ENCODE peak calls at places on chromosomes 1 and 21, in eight cellular contexts. J, H, U, T, R, M, V and B are unnamed samples.
A peak's percentile ranks its signal among the peaks of the same experiment; 100 is the strongest.

GRCh38 chr1:157163273-157164127 is 25.3 kb upstream of the ETV3 start:
- DNase-seq in V (peak; percentile 66), H (peak; percentile 96), T (peak; percentile 67), U (peak; percentile 60), M (peak; percentile 49), R (peak; percentile 57), J (peak; percentile 70), B (peak; percentile 78)

GRCh38 chr1:211326528-211327340 is at the start of gene TRAF5:
- DNase-seq in M (no peak), H (peak; percentile 65), V (peak; percentile 50), R (no peak), T (peak; percentile 80), U (peak; percentile 64), J (peak; percentile 48), B (peak; percentile 73)

GRCh38 chr1:10667815-10668214 is 128.6 kb downstream of the CASZ1 start:
- DNase-seq in U (no peak), T (peak; percentile 84), R (no peak), H (peak; percentile 38), J (no peak), V (no peak), M (no peak), B (no peak)

GRCh38 chr21:42463861-42464515 is 32.0 kb downstream of the RSPH1 start:
- DNase-seq in J (peak; percentile 66), T (peak; percentile 23), M (peak; percentile 31), R (peak; percentile 21), V (peak; percentile 45), H (peak; percentile 79), U (no peak), B (no peak)

GRCh38 chr1:1894354-1895049 is 3.6 kb upstream of the GNB1 start:
- DNase-seq in U (peak; percentile 76), M (no peak), T (peak; percentile 27), V (no peak), R (no peak), J (no peak), H (no peak), B (peak; percentile 70)

GRCh38 chr1:3472088-3472850 is 17.8 kb downstream of the ARHGEF16 start:
- DNase-seq in J (no peak), V (no peak), R (no peak), U (no peak), H (no peak), T (no peak), M (no peak), B (peak; percentile 25)

GRCh38 chr1:66397192-66397591 is 136.8 kb upstream of the SGIP1 start:
- DNase-seq in J (no peak), U (no peak), V (no peak), R (peak; percentile 36), M (peak; percentile 95), H (no peak), T (no peak), B (no peak)

GRCh38 chr1:23567996-23568607 is 8.8 kb upstream of the ID3 start:
- DNase-seq in M (no peak), H (peak; percentile 58), T (peak; percentile 54), U (peak; percentile 36), V (no peak), J (no peak), R (no peak), B (peak; percentile 62)

GRCh38 chr1:47591801-47592200 is 154.0 kb downstream of the FOXD2 start:
- DNase-seq in V (no peak), M (no peak), R (no peak), J (no peak), T (no peak), H (no peak), U (no peak), B (no peak)

GRCh38 chr1:167791281-167792209 is 69.8 kb downstream of the MPZL1 start:
- DNase-seq in H (no peak), U (peak; percentile 59), J (peak; percentile 16), M (peak; percentile 78), T (peak; percentile 15), V (peak; percentile 70), R (peak; percentile 57), B (no peak)

GRCh38 chr1:117171900-117172501 is 38.7 kb downstream of the VTCN1 start:
- DNase-seq in J (no peak), M (no peak), H (no peak), R (no peak), V (peak; percentile 96), T (peak; percentile 75), U (peak; percentile 28), B (peak; percentile 52)

GRCh38 chr21:25176637-25177412 is 430.5 kb downstream of the MRPL39 start:
- DNase-seq in H (no peak), M (peak; percentile 84), U (no peak), J (no peak), V (peak; percentile 42), T (no peak), R (no peak), B (no peak)

GRCh38 chr1:226605573-226605950 is 57.0 kb downstream of the STUM start:
- DNase-seq in U (no peak), T (no peak), M (no peak), H (no peak), J (no peak), V (no peak), R (no peak), B (no peak)

GRCh38 chr1:41102653-41103052 is 81.1 kb upstream of the SLFNL1 start:
- DNase-seq in T (no peak), U (no peak), V (no peak), H (no peak), M (no peak), J (no peak), R (no peak), B (no peak)

GRCh38 chr1:163290025-163290610 is 31.6 kb upstream of the NUF2 start:
- DNase-seq in M (no peak), R (no peak), H (no peak), V (no peak), T (peak; percentile 97), U (no peak), J (no peak), B (no peak)

GRCh38 chr1:89259283-89259971 is 13.2 kb downstream of the GBP5 start:
- DNase-seq in J (peak; percentile 14), R (no peak), M (peak; percentile 39), V (no peak), H (no peak), T (peak; percentile 14), U (no peak), B (peak; percentile 29)

GRCh38 chr1:5620997-5621396 is 371.2 kb downstream of the NPHP4 start:
- DNase-seq in J (peak; percentile 20), H (peak; percentile 21), R (no peak), V (peak; percentile 23), U (no peak), T (peak; percentile 1), M (no peak), B (no peak)

GRCh38 chr21:37176716-37177115 is 90.4 kb downstream of the VPS26C start:
- DNase-seq in M (peak; percentile 11), U (no peak), H (no peak), R (no peak), V (peak; percentile 83), J (no peak), T (no peak), B (no peak)

GRCh38 chr21:31366825-31367224 is 22.8 kb upstream of the TIAM1 start:
- DNase-seq in R (no peak), T (peak; percentile 65), V (peak; percentile 90), H (no peak), M (no peak), U (no peak), J (no peak), B (no peak)

GRCh38 chr1:113452921-113453770 is 62.8 kb downstream of the MAGI3 start:
- DNase-seq in T (peak; percentile 89), M (peak; percentile 18), V (peak; percentile 30), J (peak; percentile 30), H (peak; percentile 12), U (no peak), R (peak; percentile 14), B (no peak)

GRCh38 chr1:231724876-231725647 is 98.5 kb downstream of the DISC1 start:
- DNase-seq in M (peak; percentile 79), V (peak; percentile 48), U (no peak), J (peak; percentile 58), T (peak; percentile 55), R (peak; percentile 77), H (peak; percentile 70), B (peak; percentile 29)

GRCh38 chr1:45584351-45585109 is 689 bp downstream of the NASP start:
- DNase-seq in M (peak; percentile 80), T (peak; percentile 94), J (peak; percentile 90), H (peak; percentile 94), V (peak; percentile 88), R (peak; percentile 87), U (peak; percentile 89), B (peak; percentile 93)

GRCh38 chr1:45654540-45655280 is 30.9 kb upstream of the CCDC17 start:
- DNase-seq in H (no peak), U (no peak), M (peak; percentile 47), R (no peak), J (no peak), V (no peak), T (no peak), B (no peak)

GRCh38 chr1:1598720-1599029 is 1.3 kb downstream of the FNDC10 start:
- DNase-seq in H (no peak), M (no peak), U (no peak), J (no peak), V (no peak), R (no peak), T (no peak), B (no peak)

GRCh38 chr1:181077576-181078242 is 10.8 kb upstream of the IER5 start:
- DNase-seq in J (peak; percentile 50), T (peak; percentile 77), V (peak; percentile 75), R (no peak), U (no peak), M (no peak), H (no peak), B (no peak)

GRCh38 chr1:168230709-168231108 is 4.9 kb downstream of the SFT2D2 start:
- DNase-seq in T (no peak), H (no peak), J (no peak), R (no peak), M (no peak), U (no peak), V (peak; percentile 96), B (no peak)

GRCh38 chr1:241964550-241965241 is 7.1 kb downstream of the BECN2 start:
- DNase-seq in M (peak; percentile 69), H (no peak), T (no peak), R (peak; percentile 60), V (no peak), U (peak; percentile 38), J (no peak), B (no peak)

GRCh38 chr1:50978144-50978851 is 8.3 kb downstream of the CDKN2C start:
- DNase-seq in U (peak; percentile 82), R (peak; percentile 70), M (no peak), J (peak; percentile 82), T (peak; percentile 92), H (peak; percentile 85), V (peak; percentile 68), B (peak; percentile 84)